ENCODE peak calls at places on chromosomes 11 and 22, in seven cellular contexts. One of them, this sample, is unnamed.

GRCh38 chr22:41003976-41004375 is 52.8 kb downstream of the RBX1 start:
- DNase-seq in epithelial cell of proximal tubule: no peak
- DNase-seq in COR-L47: no peak
- DNase-seq in Karpas-422: no peak
- DNase-seq in IMR-90: no peak
- DNase-seq in NCI-H1436: no peak
- DNase-seq in right atrium auricular region: no peak
- DNase-seq in this sample: no peak

GRCh38 chr11:42249401-42249800 is 789.9 kb upstream of the LRRC4C start:
- DNase-seq in epithelial cell of proximal tubule: no peak
- DNase-seq in COR-L47: no peak
- DNase-seq in Karpas-422: no peak
- DNase-seq in IMR-90: no peak
- DNase-seq in NCI-H1436: no peak
- DNase-seq in right atrium auricular region: no peak
- DNase-seq in this sample: no peak

GRCh38 chr11:47418454-47419259 is 7.6 kb downstream of the PSMC3 start:
- DNase-seq in epithelial cell of proximal tubule: no peak
- DNase-seq in COR-L47: no peak
- DNase-seq in Karpas-422: no peak
- DNase-seq in IMR-90: no peak
- DNase-seq in NCI-H1436: no peak
- DNase-seq in right atrium auricular region: no peak
- DNase-seq in this sample: no peak

GRCh38 chr22:47192651-47193437 is 430.4 kb downstream of the TBC1D22A start:
- DNase-seq in epithelial cell of proximal tubule: no peak
- DNase-seq in COR-L47: no peak
- DNase-seq in Karpas-422: peak; percentile 96
- DNase-seq in IMR-90: no peak
- DNase-seq in NCI-H1436: no peak
- DNase-seq in right atrium auricular region: peak; percentile 50
- DNase-seq in this sample: peak; percentile 33

GRCh38 chr22:23837911-23838685 is 708 bp downstream of the DERL3 start:
- DNase-seq in epithelial cell of proximal tubule: no peak
- DNase-seq in COR-L47: no peak
- DNase-seq in Karpas-422: peak; percentile 95
- DNase-seq in IMR-90: no peak
- DNase-seq in NCI-H1436: no peak
- DNase-seq in right atrium auricular region: no peak
- DNase-seq in this sample: peak; percentile 31

GRCh38 chr22:19820880-19821522 is 33.7 kb downstream of the GNB1L start:
- DNase-seq in epithelial cell of proximal tubule: no peak
- DNase-seq in COR-L47: no peak
- DNase-seq in Karpas-422: no peak
- DNase-seq in IMR-90: no peak
- DNase-seq in NCI-H1436: no peak
- DNase-seq in right atrium auricular region: no peak
- DNase-seq in this sample: no peak

GRCh38 chr11:47906066-47906465 is 57.9 kb upstream of the NUP160 start:
- DNase-seq in epithelial cell of proximal tubule: no peak
- DNase-seq in COR-L47: no peak
- DNase-seq in Karpas-422: no peak
- DNase-seq in IMR-90: no peak
- DNase-seq in NCI-H1436: no peak
- DNase-seq in right atrium auricular region: no peak
- DNase-seq in this sample: no peak

GRCh38 chr11:122253541-122254317 is 137.7 kb upstream of the BLID start:
- DNase-seq in epithelial cell of proximal tubule: no peak
- DNase-seq in COR-L47: no peak
- DNase-seq in Karpas-422: no peak
- DNase-seq in IMR-90: peak; percentile 52
- DNase-seq in NCI-H1436: no peak
- DNase-seq in right atrium auricular region: no peak
- DNase-seq in this sample: no peak

GRCh38 chr22:36081023-36081431 is 52.4 kb upstream of the RBFOX2 start:
- DNase-seq in epithelial cell of proximal tubule: peak; percentile 52
- DNase-seq in COR-L47: no peak
- DNase-seq in Karpas-422: no peak
- DNase-seq in IMR-90: peak; percentile 98
- DNase-seq in NCI-H1436: no peak
- DNase-seq in right atrium auricular region: no peak
- DNase-seq in this sample: no peak

GRCh38 chr11:60161766-60162165 is 21.1 kb downstream of the MS4A6A start:
- DNase-seq in epithelial cell of proximal tubule: no peak
- DNase-seq in COR-L47: no peak
- DNase-seq in Karpas-422: no peak
- DNase-seq in IMR-90: no peak
- DNase-seq in NCI-H1436: no peak
- DNase-seq in right atrium auricular region: no peak
- DNase-seq in this sample: no peak

GRCh38 chr11:64230209-64230984 is at the start of gene DNAJC4:
- DNase-seq in epithelial cell of proximal tubule: no peak
- DNase-seq in COR-L47: peak; percentile 97
- DNase-seq in Karpas-422: peak; percentile 97
- DNase-seq in IMR-90: peak; percentile 81
- DNase-seq in NCI-H1436: peak; percentile 95
- DNase-seq in right atrium auricular region: peak; percentile 94
- DNase-seq in this sample: peak; percentile 99

GRCh38 chr11:1749787-1750351 is 526 bp downstream of the IFITM10 start:
- DNase-seq in epithelial cell of proximal tubule: peak; percentile 23
- DNase-seq in COR-L47: no peak
- DNase-seq in Karpas-422: no peak
- DNase-seq in IMR-90: peak; percentile 78
- DNase-seq in NCI-H1436: no peak
- DNase-seq in right atrium auricular region: no peak
- DNase-seq in this sample: peak; percentile 52

GRCh38 chr11:11813288-11813962 is 28.3 kb upstream of the USP47 start:
- DNase-seq in epithelial cell of proximal tubule: peak; percentile 96
- DNase-seq in COR-L47: no peak
- DNase-seq in Karpas-422: no peak
- DNase-seq in IMR-90: peak; percentile 97
- DNase-seq in NCI-H1436: no peak
- DNase-seq in right atrium auricular region: peak; percentile 84
- DNase-seq in this sample: no peak

GRCh38 chr22:46635756-46636155 is 15.6 kb downstream of the GRAMD4 start:
- DNase-seq in epithelial cell of proximal tubule: no peak
- DNase-seq in COR-L47: no peak
- DNase-seq in Karpas-422: no peak
- DNase-seq in IMR-90: no peak
- DNase-seq in NCI-H1436: no peak
- DNase-seq in right atrium auricular region: no peak
- DNase-seq in this sample: no peak

GRCh38 chr11:18304745-18305144 is 17.2 kb downstream of the HPS5 start:
- DNase-seq in epithelial cell of proximal tubule: no peak
- DNase-seq in COR-L47: no peak
- DNase-seq in Karpas-422: no peak
- DNase-seq in IMR-90: no peak
- DNase-seq in NCI-H1436: no peak
- DNase-seq in right atrium auricular region: no peak
- DNase-seq in this sample: no peak

GRCh38 chr11:2940166-2940929 is 11.1 kb upstream of the PHLDA2 start:
- DNase-seq in epithelial cell of proximal tubule: no peak
- DNase-seq in COR-L47: no peak
- DNase-seq in Karpas-422: no peak
- DNase-seq in IMR-90: no peak
- DNase-seq in NCI-H1436: no peak
- DNase-seq in right atrium auricular region: peak; percentile 62
- DNase-seq in this sample: no peak

GRCh38 chr22:23179381-23180294 is 671 bp upstream of the BCR start:
- DNase-seq in epithelial cell of proximal tubule: no peak
- DNase-seq in COR-L47: no peak
- DNase-seq in Karpas-422: peak; percentile 77
- DNase-seq in IMR-90: no peak
- DNase-seq in NCI-H1436: peak; percentile 47
- DNase-seq in right atrium auricular region: no peak
- DNase-seq in this sample: peak; percentile 25

GRCh38 chr11:38791346-38791961 is 2193.4 kb upstream of the RAG2 start:
- DNase-seq in epithelial cell of proximal tubule: no peak
- DNase-seq in COR-L47: peak; percentile 54
- DNase-seq in Karpas-422: peak; percentile 87
- DNase-seq in IMR-90: peak; percentile 58
- DNase-seq in NCI-H1436: peak; percentile 63
- DNase-seq in right atrium auricular region: no peak
- DNase-seq in this sample: peak; percentile 83

GRCh38 chr11:27475622-27476021 is 3.0 kb upstream of the LGR4 start:
- DNase-seq in epithelial cell of proximal tubule: no peak
- DNase-seq in COR-L47: no peak
- DNase-seq in Karpas-422: no peak
- DNase-seq in IMR-90: no peak
- DNase-seq in NCI-H1436: no peak
- DNase-seq in right atrium auricular region: no peak
- DNase-seq in this sample: no peak

GRCh38 chr22:37739000-37739399 is 42.2 kb downstream of the TRIOBP start:
- DNase-seq in epithelial cell of proximal tubule: no peak
- DNase-seq in COR-L47: no peak
- DNase-seq in Karpas-422: no peak
- DNase-seq in IMR-90: peak; percentile 87
- DNase-seq in NCI-H1436: no peak
- DNase-seq in right atrium auricular region: peak; percentile 89
- DNase-seq in this sample: no peak

This sample was measured in NCI-H526.